ENCODE peak calls at places on chromosomes 1 and 21, in four cellular contexts. T is HepG2, Z is GM12878, A is SK-N-SH. Q is an unnamed sample.

GRCh38 chr1:156160744-156161181 is 7.4 kb downstream of the SEMA4A start:
- DNase-seq in T (no peak), Z (no peak), A (peak; percentile 98), Q (peak; percentile 97)

GRCh38 chr21:41653243-41653943 is 113.5 kb downstream of the RIPK4 start:
- DNase-seq in T (no peak), Z (no peak), A (no peak), Q (no peak)

GRCh38 chr1:201686709-201687455 is 142.1 kb upstream of the IPO9 start:
- DNase-seq in T (no peak), Z (no peak), A (no peak), Q (no peak)

GRCh38 chr1:180155202-180155682 is 573 bp downstream of the QSOX1 start:
- DNase-seq in T (no peak), Z (no peak), A (no peak), Q (peak; percentile 45)

GRCh38 chr1:186033744-186034345 is 299.7 kb downstream of the HMCN1 start:
- DNase-seq in T (no peak), Z (no peak), A (no peak), Q (no peak)

GRCh38 chr1:111565079-111565478 is 54.5 kb upstream of the RAP1A start:
- DNase-seq in T (no peak), Z (no peak), A (no peak), Q (no peak)

GRCh38 chr1:71587961-71588360 is 507.1 kb upstream of the ZRANB2 start:
- DNase-seq in T (no peak), Z (no peak), A (no peak), Q (no peak)

GRCh38 chr1:155207578-155208405 is at the start of gene THBS3:
- DNase-seq in T (no peak), Z (no peak), A (peak; percentile 73), Q (no peak)

GRCh38 chr1:157992813-157993178 is 649 bp upstream of the KIRREL1 start:
- DNase-seq in T (no peak), Z (no peak), A (no peak), Q (no peak)

GRCh38 chr1:20893931-20894330 is 106.8 kb upstream of the HP1BP3 start:
- DNase-seq in T (no peak), Z (no peak), A (no peak), Q (no peak)

GRCh38 chr1:154402409-154402921 is 2.7 kb upstream of the IL6R start:
- DNase-seq in T (no peak), Z (no peak), A (no peak), Q (no peak)

GRCh38 chr1:164675342-164675904 is 116.4 kb downstream of the PBX1 start:
- DNase-seq in T (no peak), Z (no peak), A (no peak), Q (no peak)

GRCh38 chr1:227043755-227044154 is 103.7 kb downstream of the COQ8A start:
- DNase-seq in T (no peak), Z (no peak), A (no peak), Q (no peak)

GRCh38 chr1:110771245-110772022 is 96.7 kb upstream of the KCNA3 start:
- DNase-seq in T (no peak), Z (no peak), A (no peak), Q (no peak)

GRCh38 chr1:41003640-41004220 is 17.8 kb downstream of the SLFNL1 start:
- DNase-seq in T (peak; percentile 87), Z (peak; percentile 95), A (peak; percentile 86), Q (peak; percentile 90)

GRCh38 chr1:218718977-218719376 is 373.8 kb downstream of the TGFB2 start:
- DNase-seq in T (no peak), Z (no peak), A (no peak), Q (no peak)

GRCh38 chr1:117652421-117652820 is 46.6 kb downstream of the TENT5C start:
- DNase-seq in T (no peak), Z (no peak), A (no peak), Q (no peak)

GRCh38 chr1:246492611-246493245 is 14.4 kb downstream of the SMYD3 start:
- DNase-seq in T (peak; percentile 35), Z (no peak), A (peak; percentile 76), Q (peak; percentile 62)

GRCh38 chr1:221268295-221268694 is 389.1 kb downstream of the HLX start:
- DNase-seq in T (no peak), Z (no peak), A (no peak), Q (no peak)

GRCh38 chr21:38538353-38538752 is 40.1 kb upstream of the ERG start:
- DNase-seq in T (no peak), Z (no peak), A (no peak), Q (no peak)

GRCh38 chr1:25526753-25527152 is 16.7 kb upstream of the LDLRAP1 start:
- DNase-seq in T (no peak), Z (no peak), A (no peak), Q (no peak)

GRCh38 chr1:159869173-159869572 is 6.7 kb upstream of the VSIG8 start:
- DNase-seq in T (no peak), Z (no peak), A (no peak), Q (peak; percentile 56)

GRCh38 chr1:99527078-99527477 is 118.8 kb upstream of the PALMD start:
- DNase-seq in T (peak; percentile 16), Z (no peak), A (peak; percentile 8), Q (peak; percentile 17)

GRCh38 chr1:205976708-205977107 is 26.5 kb downstream of the RAB7B start:
- DNase-seq in T (peak; percentile 76), Z (no peak), A (no peak), Q (no peak)

GRCh38 chr21:29217818-29218252 is 80.9 kb upstream of the BACH1 start:
- DNase-seq in T (peak; percentile 17), Z (no peak), A (no peak), Q (no peak)

GRCh38 chr1:110634086-110634454 is 27.9 kb upstream of the KCNA2 start:
- DNase-seq in T (no peak), Z (no peak), A (no peak), Q (no peak)

GRCh38 chr1:38296047-38296446 is 249.5 kb upstream of the POU3F1 start:
- DNase-seq in T (no peak), Z (no peak), A (no peak), Q (no peak)

GRCh38 chr1:170288155-170288554 is 142.4 kb downstream of the NTMT2 start:
- DNase-seq in T (no peak), Z (no peak), A (no peak), Q (no peak)

GRCh38 chr1:20725189-20726106 is 7.1 kb downstream of the SH2D5 start:
- DNase-seq in T (no peak), Z (no peak), A (peak; percentile 25), Q (no peak)

GRCh38 chr1:113199718-113200455 is 126.9 kb downstream of the LRIG2 start:
- DNase-seq in T (no peak), Z (no peak), A (peak; percentile 57), Q (no peak)

GRCh38 chr1:99993468-99993845 is 23.7 kb downstream of the SLC35A3 start:
- DNase-seq in T (no peak), Z (no peak), A (no peak), Q (no peak)

GRCh38 chr21:46027855-46028493 is 46.4 kb downstream of the COL6A1 start:
- DNase-seq in T (no peak), Z (no peak), A (no peak), Q (no peak)

GRCh38 chr1:183287191-183287675 is 101.2 kb downstream of the LAMC2 start:
- DNase-seq in T (no peak), Z (no peak), A (peak; percentile 39), Q (no peak)

GRCh38 chr1:109827466-109827865 is 63.7 kb upstream of the EPS8L3 start:
- DNase-seq in T (no peak), Z (no peak), A (no peak), Q (no peak)

GRCh38 chr1:75797606-75798216 is 1.0 kb downstream of the MSH4 start:
- DNase-seq in T (no peak), Z (no peak), A (no peak), Q (no peak)

GRCh38 chr1:42779725-42780124 is 5.1 kb upstream of the TMEM269 start:
- DNase-seq in T (no peak), Z (no peak), A (no peak), Q (no peak)
- TF ChIP-seq JUND in T (no peak), Z (no peak), A (no peak), Q (no peak)

GRCh38 chr1:47996406-47997226 is 569 bp downstream of the TRABD2B start:
- DNase-seq in T (no peak), Z (no peak), A (peak; percentile 77), Q (no peak)
- TF ChIP-seq MXI1 in T (no peak), Z (no peak), A (no peak), Q (no peak)

DNA sequence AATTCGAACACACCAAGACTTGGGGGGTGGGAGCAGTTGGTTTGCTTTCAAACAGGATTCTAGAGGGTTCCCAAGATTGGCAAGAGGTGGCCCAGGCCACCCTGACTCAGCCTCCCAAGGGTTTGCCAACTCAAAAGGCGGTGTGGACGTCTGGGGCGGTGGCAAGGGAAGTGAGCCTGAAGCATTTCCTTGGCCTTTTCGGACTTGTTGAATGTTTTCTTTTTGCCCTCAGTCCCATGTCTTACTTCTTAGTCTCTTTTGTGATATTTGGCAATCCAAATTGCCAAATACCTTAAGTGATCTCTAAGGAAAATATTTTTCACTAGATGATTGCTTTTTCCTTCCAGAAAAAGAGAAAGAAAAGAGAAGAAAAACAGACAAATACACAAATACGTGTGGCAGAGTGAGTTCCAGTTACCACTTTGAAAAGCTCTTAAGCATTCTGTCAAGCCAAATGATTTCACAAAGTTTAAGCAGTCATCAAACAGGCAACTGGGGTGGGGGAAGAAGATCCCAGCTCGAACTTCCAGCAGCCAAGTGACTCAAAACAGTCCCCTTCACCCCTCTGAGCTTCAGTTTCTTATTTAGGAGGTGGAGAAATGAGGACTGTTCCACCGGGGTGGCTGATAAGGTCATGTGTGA is 374.6 kb upstream of the USP24 start:
- DNase-seq in T (no peak), Z (no peak), A (no peak), Q (no peak)
- TF ChIP-seq JUND in T (no peak), Z (no peak), A (no peak), Q (no peak)

DNA sequence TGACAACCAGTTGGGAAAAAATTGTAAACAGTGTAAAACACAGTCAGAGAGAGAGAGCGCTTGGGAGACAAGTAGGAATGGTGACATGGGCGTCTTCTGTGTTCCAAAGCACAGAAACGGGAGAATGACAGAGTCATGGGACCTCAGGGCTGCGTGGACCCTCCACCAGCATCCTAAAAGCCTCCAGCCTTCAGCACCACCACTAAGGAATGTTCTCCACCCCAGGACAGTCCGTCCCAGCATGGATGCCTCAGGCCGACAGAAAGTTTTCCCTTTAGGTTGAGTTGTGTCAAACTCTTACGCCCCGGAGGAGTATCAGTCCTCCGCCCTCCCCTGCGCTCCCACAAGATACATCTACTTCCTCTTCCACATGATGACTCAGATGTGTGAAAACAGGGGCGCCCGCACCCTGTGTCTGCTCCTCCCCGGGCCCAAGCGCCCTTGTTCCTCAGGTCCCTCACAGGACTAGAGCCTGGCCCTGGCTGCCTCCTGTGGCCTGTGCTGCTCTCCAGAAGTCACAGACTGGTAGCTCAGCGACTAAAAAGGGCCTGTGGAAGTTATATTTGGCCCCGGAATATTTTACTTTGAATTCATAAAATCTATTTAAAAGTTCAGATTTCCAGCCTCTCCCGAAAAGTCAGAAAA is 63.9 kb upstream of the EFHD2 start:
- DNase-seq in T (no peak), Z (no peak), A (no peak), Q (peak; percentile 78)
- TF ChIP-seq MXI1 in T (no peak), Z (no peak), A (no peak), Q (no peak)

GRCh38 chr1:53348491-53349368 is 20.9 kb upstream of the LRP8 start:
- DNase-seq in T (no peak), Z (no peak), A (no peak), Q (no peak)
- TF ChIP-seq JUND in T (no peak), Z (no peak), A (no peak), Q (no peak)

Q was measured in K562.